ENCODE peak calls at places on chromosomes 16 and 17, in six cellular contexts. I is SJSA1, O is fibroblast of mammary gland, H is heart right ventricle, F is SK-N-SH, Y is OCI-LY7. B is an unnamed sample.

GRCh38 chr16:19785081-19785480 is 67.0 kb downstream of the IQCK start:
- DNase-seq in I (peak; percentile 24), O (no peak), H (no peak), F (no peak), Y (no peak), B (no peak)

GRCh38 chr16:57871457-57871856 is 69.2 kb upstream of the KIFC3 start:
- DNase-seq in I (no peak), O (peak; percentile 73), H (no peak), F (no peak), Y (no peak), B (peak; percentile 54)

GRCh38 chr16:12815361-12815760 is 11.7 kb upstream of the CPPED1 start:
- DNase-seq in I (no peak), O (no peak), H (no peak), F (no peak), Y (no peak), B (no peak)

GRCh38 chr17:58840820-58841612 is 85.4 kb downstream of the PPM1E start:
- DNase-seq in I (no peak), O (no peak), H (no peak), F (no peak), Y (no peak), B (no peak)

GRCh38 chr17:73969956-73970355 is 233.5 kb upstream of the RPL38 start:
- DNase-seq in I (no peak), O (peak; percentile 35), H (no peak), F (no peak), Y (no peak), B (no peak)

GRCh38 chr17:1625507-1626080 is 3.0 kb downstream of the SLC43A2 start:
- DNase-seq in I (no peak), O (no peak), H (no peak), F (no peak), Y (no peak), B (no peak)

GRCh38 chr17:17703608-17703919 is 22.3 kb downstream of the RAI1 start:
- DNase-seq in I (no peak), O (no peak), H (no peak), F (no peak), Y (no peak), B (no peak)

GRCh38 chr17:54967621-54968258 is 714 bp downstream of the COX11 start:
- DNase-seq in I (no peak), O (peak; percentile 66), H (no peak), F (peak; percentile 37), Y (peak; percentile 29), B (peak; percentile 47)

GRCh38 chr16:4032768-4033167 is 83.5 kb downstream of the ADCY9 start:
- DNase-seq in I (no peak), O (no peak), H (peak; percentile 48), F (no peak), Y (peak; percentile 31), B (peak; percentile 32)

GRCh38 chr16:11602321-11602720 is 15.6 kb upstream of the LITAF start:
- DNase-seq in I (no peak), O (no peak), H (no peak), F (no peak), Y (peak; percentile 79), B (no peak)

GRCh38 chr16:31459722-31460581 is 651 bp downstream of the ARMC5 start:
- DNase-seq in I (peak; percentile 100), O (peak; percentile 99), H (peak; percentile 100), F (peak; percentile 97), Y (peak; percentile 100), B (peak; percentile 99)

GRCh38 chr17:45096141-45096540 is 35.0 kb downstream of the NMT1 start:
- DNase-seq in I (no peak), O (peak; percentile 51), H (no peak), F (no peak), Y (peak; percentile 40), B (peak; percentile 35)

GRCh38 chr17:8797621-8798175 is 1.5 kb downstream of the MFSD6L start:
- DNase-seq in I (no peak), O (no peak), H (no peak), F (no peak), Y (no peak), B (no peak)

GRCh38 chr16:74100405-74101316 is 196.0 kb upstream of the PSMD7 start:
- DNase-seq in I (no peak), O (no peak), H (no peak), F (peak; percentile 52), Y (no peak), B (no peak)

GRCh38 chr16:49560018-49560830 is 186.6 kb downstream of the C16orf78 start:
- DNase-seq in I (no peak), O (peak; percentile 25), H (no peak), F (no peak), Y (no peak), B (peak; percentile 69)

GRCh38 chr16:8660841-8661301 is 13.5 kb upstream of the ABAT start:
- DNase-seq in I (peak; percentile 62), O (peak; percentile 54), H (peak; percentile 40), F (peak; percentile 81), Y (peak; percentile 59), B (peak; percentile 64)

GRCh38 chr17:74408262-74408661 is 23.6 kb upstream of the GPRC5C start:
- DNase-seq in I (peak; percentile 91), O (peak; percentile 77), H (no peak), F (no peak), Y (peak; percentile 19), B (no peak)

GRCh38 chr16:66289986-66290385 is 76.5 kb upstream of the CDH5 start:
- DNase-seq in I (no peak), O (no peak), H (no peak), F (no peak), Y (no peak), B (no peak)

GRCh38 chr16:84687715-84688114 is 12.1 kb upstream of the USP10 start:
- DNase-seq in I (no peak), O (peak; percentile 88), H (no peak), F (no peak), Y (peak; percentile 76), B (peak; percentile 83)

GRCh38 chr17:71985111-71986039 is 135.4 kb upstream of the SOX9 start:
- DNase-seq in I (no peak), O (no peak), H (no peak), F (no peak), Y (no peak), B (no peak)

GRCh38 chr17:43200127-43200526 is 11.5 kb upstream of the TMEM106A start:
- DNase-seq in I (no peak), O (no peak), H (no peak), F (no peak), Y (peak; percentile 43), B (no peak)

GRCh38 chr17:37743612-37743874 is 1.3 kb downstream of the HNF1B start:
- DNase-seq in I (no peak), O (no peak), H (no peak), F (peak; percentile 36), Y (no peak), B (no peak)

GRCh38 chr16:19393226-19394074 is 24.2 kb upstream of the TMC5 start:
- DNase-seq in I (no peak), O (peak; percentile 27), H (no peak), F (no peak), Y (no peak), B (peak; percentile 42)

GRCh38 chr16:11022002-11022401 is 77.6 kb downstream of the CLEC16A start:
- DNase-seq in I (no peak), O (no peak), H (no peak), F (no peak), Y (no peak), B (no peak)

GRCh38 chr17:62075308-62075815 is 10.3 kb upstream of the MED13 start:
- DNase-seq in I (no peak), O (peak; percentile 64), H (no peak), F (no peak), Y (no peak), B (peak; percentile 71)

GRCh38 chr17:62774338-62774737 is 33.8 kb downstream of the MARCHF10 start:
- DNase-seq in I (no peak), O (no peak), H (no peak), F (no peak), Y (no peak), B (no peak)

GRCh38 chr16:67481561-67482259 is 753 bp upstream of the ATP6V0D1 start:
- DNase-seq in I (no peak), O (peak; percentile 68), H (peak; percentile 62), F (peak; percentile 47), Y (peak; percentile 72), B (no peak)

GRCh38 chr17:50165466-50165865 is 339 bp upstream of the SGCA start:
- DNase-seq in I (no peak), O (no peak), H (no peak), F (no peak), Y (no peak), B (no peak)
- H3K4me3 ChIP-seq in I (no peak overlapping the region), O (no peak overlapping the region), H (peak overlapping the region; percentile 42), F (no peak overlapping the region), Y (no peak overlapping the region), B (no peak overlapping the region)

GRCh38 chr16:54359555-54359954 is 73.0 kb upstream of the IRX3 start:
- DNase-seq in I (no peak), O (no peak), H (no peak), F (no peak), Y (no peak), B (no peak)
- H3K4me3 ChIP-seq in I (no peak overlapping the region), O (no peak overlapping the region), H (no peak overlapping the region), F (no peak overlapping the region), Y (no peak overlapping the region), B (no peak overlapping the region)

GRCh38 chr16:9909072-9909471 is 273.2 kb downstream of the GRIN2A start:
- DNase-seq in I (no peak), O (peak; percentile 6), H (no peak), F (no peak), Y (no peak), B (no peak)

GRCh38 chr16:9911231-9911630 is 271.0 kb downstream of the GRIN2A start:
- DNase-seq in I (no peak), O (no peak), H (no peak), F (no peak), Y (no peak), B (no peak)

GRCh38 chr16:9906218-9906617 is 276.0 kb downstream of the GRIN2A start:
- DNase-seq in I (no peak), O (no peak), H (no peak), F (no peak), Y (no peak), B (no peak)

GRCh38 chr16:9911989-9912388 is 270.2 kb downstream of the GRIN2A start:
- DNase-seq in I (no peak), O (no peak), H (no peak), F (no peak), Y (no peak), B (no peak)

GRCh38 chr16:9908613-9909012 is 273.6 kb downstream of the GRIN2A start:
- DNase-seq in I (no peak), O (no peak), H (peak; percentile 26), F (no peak), Y (no peak), B (no peak)
- H3K4me3 ChIP-seq in I (no peak overlapping the region), O (no peak overlapping the region), H (no peak overlapping the region), F (no peak overlapping the region), Y (no peak overlapping the region), B (no peak overlapping the region)

GRCh38 chr17:81866440-81867122 is 4.6 kb downstream of the ARHGDIA start:
- DNase-seq in I (no peak), O (peak; percentile 27), H (no peak), F (peak; percentile 47), Y (peak; percentile 40), B (no peak)
- H3K4me3 ChIP-seq in I (no peak overlapping the region), O (no peak overlapping the region), H (no peak overlapping the region), F (no peak overlapping the region), Y (no peak overlapping the region), B (no peak overlapping the region)

B was measured in astrocyte of the spinal cord.